ENCODE peak calls at places on chromosomes 3 and 15, in ten cellular contexts. One of them, this sample, is unnamed.

GRCh38 chr15:92906563-92907081 is 6.5 kb downstream of the CHD2 start:
- DNase-seq in A172: peak
- DNase-seq in Peyer's patch: no peak
- DNase-seq in NCI-H2107: no peak
- DNase-seq in iPS-NIHi11: no peak
- DNase-seq in AML-193: no peak
- DNase-seq in mucosa of gallbladder: no peak
- DNase-seq in EL: peak
- DNase-seq in ACHN: peak
- DNase-seq in GM12892: no peak
- DNase-seq in this sample: no peak

GRCh38 chr3:174951023-174951422 is 91.9 kb downstream of the NAALADL2 start:
- DNase-seq in Peyer's patch: no peak
- DNase-seq in AML-193: no peak
- DNase-seq in NCI-H2107: no peak
- DNase-seq in EL: peak
- DNase-seq in iPS-NIHi11: no peak
- DNase-seq in ACHN: peak
- DNase-seq in GM12892: no peak
- DNase-seq in A172: peak
- DNase-seq in mucosa of gallbladder: no peak
- DNase-seq in this sample: no peak

GRCh38 chr3:65348596-65348995 is 660.8 kb upstream of the ADAMTS9 start:
- DNase-seq in EL: peak
- DNase-seq in NCI-H2107: no peak
- DNase-seq in mucosa of gallbladder: peak
- DNase-seq in ACHN: no peak
- DNase-seq in A172: no peak
- DNase-seq in GM12892: no peak
- DNase-seq in iPS-NIHi11: no peak
- DNase-seq in AML-193: no peak
- DNase-seq in Peyer's patch: no peak
- DNase-seq in this sample: no peak

GRCh38 chr3:151835751-151836550 is 22.0 kb downstream of the AADAC start:
- DNase-seq in NCI-H2107: no peak
- DNase-seq in mucosa of gallbladder: no peak
- DNase-seq in Peyer's patch: no peak
- DNase-seq in GM12892: no peak
- DNase-seq in ACHN: peak
- DNase-seq in iPS-NIHi11: peak
- DNase-seq in EL: peak
- DNase-seq in A172: peak
- DNase-seq in AML-193: no peak
- DNase-seq in this sample: no peak

GRCh38 chr3:41304603-41305002 is 105.3 kb downstream of the CTNNB1 start:
- DNase-seq in NCI-H2107: no peak
- DNase-seq in A172: peak
- DNase-seq in GM12892: no peak
- DNase-seq in ACHN: no peak
- DNase-seq in EL: peak
- DNase-seq in mucosa of gallbladder: no peak
- DNase-seq in iPS-NIHi11: no peak
- DNase-seq in AML-193: no peak
- DNase-seq in Peyer's patch: no peak
- DNase-seq in this sample: no peak

GRCh38 chr15:68489426-68489825 is 57.5 kb upstream of the ITGA11 start:
- DNase-seq in ACHN: peak
- DNase-seq in Peyer's patch: no peak
- DNase-seq in EL: no peak
- DNase-seq in GM12892: no peak
- DNase-seq in AML-193: no peak
- DNase-seq in A172: no peak
- DNase-seq in iPS-NIHi11: no peak
- DNase-seq in mucosa of gallbladder: no peak
- DNase-seq in NCI-H2107: no peak
- DNase-seq in this sample: no peak

GRCh38 chr3:155232605-155233004 is 60.9 kb downstream of the STRIT1 start:
- DNase-seq in mucosa of gallbladder: peak
- DNase-seq in GM12892: no peak
- DNase-seq in AML-193: no peak
- DNase-seq in EL: peak
- DNase-seq in NCI-H2107: no peak
- DNase-seq in A172: peak
- DNase-seq in Peyer's patch: no peak
- DNase-seq in ACHN: no peak
- DNase-seq in iPS-NIHi11: peak
- DNase-seq in this sample: peak

GRCh38 chr3:29642393-29643033 is 361.6 kb downstream of the RBMS3 start:
- DNase-seq in A172: peak
- DNase-seq in Peyer's patch: no peak
- DNase-seq in EL: peak
- DNase-seq in iPS-NIHi11: no peak
- DNase-seq in NCI-H2107: no peak
- DNase-seq in GM12892: no peak
- DNase-seq in mucosa of gallbladder: no peak
- DNase-seq in AML-193: no peak
- DNase-seq in ACHN: peak
- DNase-seq in this sample: peak

GRCh38 chr3:43176666-43177065 is 70.8 kb upstream of the POMGNT2 start:
- DNase-seq in ACHN: no peak
- DNase-seq in A172: no peak
- DNase-seq in iPS-NIHi11: no peak
- DNase-seq in Peyer's patch: no peak
- DNase-seq in mucosa of gallbladder: no peak
- DNase-seq in EL: no peak
- DNase-seq in AML-193: no peak
- DNase-seq in GM12892: no peak
- DNase-seq in NCI-H2107: no peak
- DNase-seq in this sample: no peak

GRCh38 chr3:38646630-38647029 is 2.9 kb downstream of the SCN5A start:
- DNase-seq in NCI-H2107: no peak
- DNase-seq in A172: no peak
- DNase-seq in EL: peak
- DNase-seq in AML-193: peak
- DNase-seq in mucosa of gallbladder: no peak
- DNase-seq in Peyer's patch: peak
- DNase-seq in GM12892: no peak
- DNase-seq in iPS-NIHi11: peak
- DNase-seq in ACHN: no peak
- DNase-seq in this sample: no peak

GRCh38 chr3:11168881-11169805 is 14.8 kb downstream of the HRH1 start:
- DNase-seq in mucosa of gallbladder: no peak
- DNase-seq in ACHN: no peak
- DNase-seq in GM12892: no peak
- DNase-seq in EL: peak
- DNase-seq in AML-193: no peak
- DNase-seq in A172: peak
- DNase-seq in Peyer's patch: no peak
- DNase-seq in NCI-H2107: no peak
- DNase-seq in iPS-NIHi11: no peak
- DNase-seq in this sample: no peak

GRCh38 chr3:109702252-109702651 is 364.9 kb upstream of the DPPA4 start:
- DNase-seq in A172: peak
- DNase-seq in iPS-NIHi11: no peak
- DNase-seq in NCI-H2107: no peak
- DNase-seq in AML-193: no peak
- DNase-seq in EL: peak
- DNase-seq in GM12892: no peak
- DNase-seq in Peyer's patch: no peak
- DNase-seq in ACHN: peak
- DNase-seq in mucosa of gallbladder: no peak
- DNase-seq in this sample: no peak

GRCh38 chr3:111895079-111895478 is 36.0 kb downstream of the PHLDB2 start:
- DNase-seq in AML-193: peak
- DNase-seq in NCI-H2107: peak
- DNase-seq in ACHN: peak
- DNase-seq in EL: peak
- DNase-seq in mucosa of gallbladder: no peak
- DNase-seq in GM12892: no peak
- DNase-seq in Peyer's patch: no peak
- DNase-seq in A172: peak
- DNase-seq in iPS-NIHi11: peak
- DNase-seq in this sample: no peak

GRCh38 chr3:31213869-31214486 is 318.7 kb upstream of the STT3B start:
- DNase-seq in EL: no peak
- DNase-seq in Peyer's patch: no peak
- DNase-seq in GM12892: no peak
- DNase-seq in iPS-NIHi11: no peak
- DNase-seq in mucosa of gallbladder: no peak
- DNase-seq in A172: no peak
- DNase-seq in AML-193: peak
- DNase-seq in ACHN: no peak
- DNase-seq in NCI-H2107: no peak
- DNase-seq in this sample: peak

GRCh38 chr3:51721062-51721745 is 14.3 kb downstream of the GRM2 start:
- DNase-seq in iPS-NIHi11: no peak
- DNase-seq in ACHN: no peak
- DNase-seq in EL: no peak
- DNase-seq in AML-193: no peak
- DNase-seq in A172: no peak
- DNase-seq in Peyer's patch: peak
- DNase-seq in GM12892: no peak
- DNase-seq in NCI-H2107: no peak
- DNase-seq in mucosa of gallbladder: no peak
- DNase-seq in this sample: no peak

GRCh38 chr3:172046268-172046915 is 7.0 kb downstream of the FNDC3B start:
- DNase-seq in NCI-H2107: no peak
- DNase-seq in AML-193: no peak
- DNase-seq in mucosa of gallbladder: no peak
- DNase-seq in EL: no peak
- DNase-seq in iPS-NIHi11: no peak
- DNase-seq in A172: no peak
- DNase-seq in GM12892: no peak
- DNase-seq in Peyer's patch: no peak
- DNase-seq in ACHN: no peak
- DNase-seq in this sample: no peak

GRCh38 chr15:68148039-68148438 is 57.1 kb downstream of the CALML4 start:
- DNase-seq in iPS-NIHi11: no peak
- DNase-seq in mucosa of gallbladder: no peak
- DNase-seq in NCI-H2107: no peak
- DNase-seq in ACHN: no peak
- DNase-seq in Peyer's patch: no peak
- DNase-seq in EL: no peak
- DNase-seq in AML-193: no peak
- DNase-seq in A172: no peak
- DNase-seq in GM12892: no peak
- DNase-seq in this sample: no peak

GRCh38 chr3:126197854-126198584 is 17.6 kb upstream of the ALDH1L1 start:
- DNase-seq in iPS-NIHi11: peak
- DNase-seq in A172: peak
- DNase-seq in NCI-H2107: no peak
- DNase-seq in AML-193: peak
- DNase-seq in ACHN: peak
- DNase-seq in mucosa of gallbladder: peak
- DNase-seq in Peyer's patch: no peak
- DNase-seq in GM12892: peak
- DNase-seq in EL: peak
- DNase-seq in this sample: peak

GRCh38 chr15:93308026-93308670 is 219.1 kb upstream of the RGMA start:
- DNase-seq in GM12892: no peak
- DNase-seq in Peyer's patch: no peak
- DNase-seq in mucosa of gallbladder: no peak
- DNase-seq in EL: no peak
- DNase-seq in ACHN: no peak
- DNase-seq in AML-193: no peak
- DNase-seq in iPS-NIHi11: no peak
- DNase-seq in A172: no peak
- DNase-seq in NCI-H2107: no peak
- DNase-seq in this sample: no peak

GRCh38 chr3:196788509-196788908 is 48.9 kb downstream of the PAK2 start:
- DNase-seq in Peyer's patch: no peak
- DNase-seq in mucosa of gallbladder: no peak
- DNase-seq in A172: no peak
- DNase-seq in AML-193: no peak
- DNase-seq in NCI-H2107: no peak
- DNase-seq in GM12892: no peak
- DNase-seq in ACHN: no peak
- DNase-seq in EL: no peak
- DNase-seq in iPS-NIHi11: no peak
- DNase-seq in this sample: no peak

This sample was measured in transverse colon.